ENCODE peak calls at places on chromosomes 4 and X, in nine cellular contexts. C is thyroid gland; L is epithelial cell of prostate; O is PC-9; R is ACHN; K is aorta; P is OCI-LY7; U is cardiac muscle cell; Z is activated effector memory CD4-positive, alpha-beta T cell treated with anti-CD3 and anti-CD28 coated beads, Interleukin-2, amount 50 U/mL, for 16 hours. F is an unnamed sample.

GRCh38 chrX:66000628-66001275 is 39.1 kb downstream of the VSIG4 start:
- DNase-seq in O (no peak), P (no peak), R (no peak), L (no peak), C (no peak), U (no peak), Z (no peak), K (no peak), F (no peak)

GRCh38 chr4:113222006-113222405 is 172.6 kb downstream of the ANK2 start:
- DNase-seq in C (no peak), R (peak; percentile 28), P (no peak), U (no peak), L (no peak), Z (no peak), O (no peak), K (no peak), F (no peak)

GRCh38 chrX:136146614-136147319 is 566 bp upstream of the FHL1 start:
- DNase-seq in O (no peak), K (peak; percentile 49), P (no peak), Z (peak; percentile 66), U (no peak), C (peak; percentile 8), R (no peak), L (no peak), F (no peak)

GRCh38 chrX:130002541-130002940 is 20.1 kb downstream of the BCORL1 start:
- DNase-seq in P (no peak), K (peak; percentile 2), Z (no peak), R (no peak), C (no peak), L (no peak), O (no peak), U (no peak), F (no peak)

GRCh38 chrX:42746606-42747005 is 31.4 kb downstream of the PPP1R2C start:
- DNase-seq in C (no peak), R (no peak), U (peak; percentile 93), O (no peak), K (no peak), L (no peak), P (no peak), Z (no peak), F (no peak)

GRCh38 chr4:163666335-163666888 is 171.9 kb downstream of the TMA16 start:
- DNase-seq in L (no peak), O (no peak), K (no peak), Z (no peak), P (peak; percentile 51), U (no peak), R (no peak), C (no peak), F (no peak)

GRCh38 chr4:2417196-2417764 is 1.2 kb downstream of the ZFYVE28 start:
- DNase-seq in R (no peak), C (peak; percentile 19), L (no peak), P (no peak), O (no peak), U (no peak), Z (peak; percentile 70), K (no peak), F (no peak)

GRCh38 chr4:106522839-106523238 is 154.3 kb upstream of the GIMD1 start:
- DNase-seq in C (no peak), K (no peak), U (no peak), P (no peak), L (no peak), Z (no peak), R (peak; percentile 27), O (no peak), F (no peak)

GRCh38 chr4:26858947-26859401 is 1.7 kb upstream of the STIM2 start:
- DNase-seq in O (no peak), P (peak; percentile 57), R (no peak), L (no peak), C (no peak), U (no peak), K (no peak), Z (no peak), F (peak; percentile 79)

GRCh38 chr4:10438924-10439323 is 18.3 kb downstream of the ZNF518B start:
- DNase-seq in U (no peak), L (no peak), C (no peak), O (no peak), K (no peak), P (no peak), Z (no peak), R (no peak), F (no peak)

GRCh38 chr4:39931441-39931901 is 46.2 kb downstream of the PDS5A start:
- DNase-seq in Z (no peak), R (no peak), L (no peak), P (no peak), O (no peak), C (peak; percentile 49), U (no peak), K (no peak), F (no peak)

GRCh38 chr4:30380404-30380998 is 339.7 kb upstream of the PCDH7 start:
- DNase-seq in P (peak; percentile 54), R (peak; percentile 75), O (peak; percentile 33), C (no peak), Z (no peak), L (peak; percentile 41), U (peak; percentile 81), K (no peak), F (peak; percentile 17)

GRCh38 chrX:31483336-31483735 is 411.5 kb upstream of the FTHL17 start:
- DNase-seq in C (no peak), R (no peak), P (no peak), L (no peak), U (peak; percentile 88), K (no peak), O (no peak), Z (no peak), F (no peak)

F was measured in NCI-H2029.